ENCODE peak calls at places on chromosomes 13 and 19, in eight cellular contexts. P, D, C, M, I, X, T and U are unnamed samples. For H3K4me1, the result is how much of the 10 kb centered on the place peaks cover.

GRCh38 chr19:7831452-7831851 is 1.4 kb downstream of the EVI5L start:
- DNase-seq in P (no peak), D (peak), C (no peak), M (no peak), I (peak), X (peak), T (peak), U (no peak)

GRCh38 chr13:66657165-66657895 is 572.8 kb downstream of the PCDH9 start:
- DNase-seq in P (peak), D (no peak), C (no peak), M (no peak), I (peak), X (peak), T (no peak), U (peak)

GRCh38 chr13:101291647-101292515 is 124.4 kb downstream of the NALCN start:
- DNase-seq in P (no peak), D (no peak), C (no peak), M (no peak), I (no peak), X (no peak), T (no peak), U (no peak)

GRCh38 chr19:29663861-29664752 is 1.2 kb upstream of the PLEKHF1 start:
- DNase-seq in P (peak), D (no peak), C (no peak), M (no peak), I (peak), X (no peak), T (no peak), U (no peak)

GRCh38 chr19:33064778-33065550 is at the start of gene RHPN2:
- DNase-seq in P (peak), D (peak), C (peak), M (peak), I (peak), X (peak), T (peak), U (peak)

GRCh38 chr13:37495046-37495445 is 103.5 kb downstream of the POSTN start:
- DNase-seq in P (no peak), D (no peak), C (no peak), M (no peak), I (no peak), X (no peak), T (no peak), U (no peak)

GRCh38 chr19:15810335-15810734 is 5.1 kb downstream of the OR10H1 start:
- DNase-seq in P (no peak), D (peak), C (no peak), M (no peak), I (no peak), X (no peak), T (no peak), U (no peak)

GRCh38 chr13:27076411-27076810 is 95.2 kb downstream of the USP12 start:
- DNase-seq in P (no peak), D (no peak), C (no peak), M (no peak), I (no peak), X (peak), T (no peak), U (no peak)

GRCh38 chr13:98509271-98510155 is 67.4 kb downstream of the STK24 start:
- DNase-seq in P (no peak), D (peak), C (no peak), M (peak), I (no peak), X (peak), T (no peak), U (no peak)

GRCh38 chr19:17703823-17704463 is 15.3 kb upstream of the MAP1S start:
- DNase-seq in P (no peak), D (peak), C (peak), M (peak), I (no peak), X (peak), T (no peak), U (peak)

GRCh38 chr19:39009001-39009400 is 23.3 kb downstream of the FBXO27 start:
- DNase-seq in P (no peak), D (no peak), C (no peak), M (no peak), I (no peak), X (no peak), T (no peak), U (no peak)

GRCh38 chr13:76884167-76884566 is 2.0 kb downstream of the KCTD12 start:
- DNase-seq in P (no peak), D (peak), C (peak), M (no peak), I (peak), X (peak), T (no peak), U (peak)

GRCh38 chr19:41696402-41697197 is 8.5 kb upstream of the CEACAM7 start:
- DNase-seq in P (no peak), D (peak), C (no peak), M (no peak), I (no peak), X (no peak), T (no peak), U (no peak)

GRCh38 chr13:96824110-96824509 is 170.2 kb downstream of the OXGR1 start:
- DNase-seq in P (no peak), D (no peak), C (no peak), M (no peak), I (no peak), X (no peak), T (no peak), U (no peak)

GRCh38 chr13:43170497-43170896 is 147.1 kb downstream of the DNAJC15 start:
- DNase-seq in P (no peak), D (no peak), C (no peak), M (no peak), I (no peak), X (no peak), T (no peak), U (no peak)

GRCh38 chr19:43525836-43526771 is 897 bp downstream of the ETHE1 start:
- DNase-seq in P (no peak), D (peak), C (peak), M (peak), I (peak), X (no peak), T (no peak), U (no peak)

GRCh38 chr13:40558656-40559055 is 107.8 kb downstream of the FOXO1 start:
- DNase-seq in P (no peak), D (no peak), C (no peak), M (no peak), I (no peak), X (no peak), T (no peak), U (no peak)

GRCh38 chr19:47598407-47599349 is 10.3 kb upstream of the BICRA start:
- DNase-seq in P (no peak), D (peak), C (no peak), M (no peak), I (no peak), X (peak), T (peak), U (no peak)

GRCh38 chr19:57267294-57267693 is 13.0 kb upstream of the ZNF460 start:
- DNase-seq in P (no peak), D (no peak), C (no peak), M (no peak), I (no peak), X (no peak), T (no peak), U (no peak)

GRCh38 chr19:10535613-10536012 is 8.1 kb upstream of the ATG4D start:
- DNase-seq in P (no peak), D (no peak), C (no peak), M (no peak), I (no peak), X (no peak), T (no peak), U (no peak)

GRCh38 chr13:106376411-106377112 is 158.9 kb downstream of the EFNB2 start:
- DNase-seq in P (no peak), D (no peak), C (no peak), M (no peak), I (no peak), X (peak), T (no peak), U (peak)

GRCh38 chr13:107124730-107125129 is 556.8 kb upstream of the ARGLU1 start:
- DNase-seq in P (no peak), D (no peak), C (no peak), M (no peak), I (no peak), X (no peak), T (no peak), U (no peak)

GRCh38 chr19:45376045-45376724 is 5.8 kb upstream of the ERCC2 start:
- DNase-seq in P (no peak), D (no peak), C (no peak), M (no peak), I (peak), X (peak), T (peak), U (no peak)

GRCh38 chr13:61913183-61913582 is 497.5 kb upstream of the PCDH20 start:
- DNase-seq in P (no peak), D (no peak), C (no peak), M (no peak), I (no peak), X (peak), T (no peak), U (no peak)

GRCh38 chr19:7602935-7603497 is 7.4 kb downstream of the CAMSAP3 start:
- DNase-seq in P (no peak), D (no peak), C (no peak), M (no peak), I (no peak), X (no peak), T (no peak), U (no peak)

GRCh38 chr13:95182570-95183285 is 118.5 kb downstream of the ABCC4 start:
- DNase-seq in P (no peak), D (no peak), C (no peak), M (no peak), I (no peak), X (no peak), T (no peak), U (no peak)

GRCh38 chr13:95185311-95185710 is 115.9 kb downstream of the ABCC4 start:
- DNase-seq in P (no peak), D (no peak), C (no peak), M (no peak), I (no peak), X (no peak), T (no peak), U (no peak)

GRCh38 chr13:95185851-95186250 is 115.4 kb downstream of the ABCC4 start:
- DNase-seq in P (no peak), D (no peak), C (peak), M (no peak), I (no peak), X (no peak), T (no peak), U (no peak)

GRCh38 chr13:95181586-95181985 is 119.7 kb downstream of the ABCC4 start:
- DNase-seq in P (no peak), D (no peak), C (no peak), M (no peak), I (no peak), X (no peak), T (no peak), U (no peak)

GRCh38 chr13:95184317-95184716 is 116.9 kb downstream of the ABCC4 start:
- DNase-seq in P (no peak), D (no peak), C (no peak), M (no peak), I (no peak), X (no peak), T (no peak), U (no peak)
- H3K4me1 ChIP-seq in P (under half), D (under half), C (under half), M (under half), I (under half), X (under half), T (under half), U (under half)

DNA sequence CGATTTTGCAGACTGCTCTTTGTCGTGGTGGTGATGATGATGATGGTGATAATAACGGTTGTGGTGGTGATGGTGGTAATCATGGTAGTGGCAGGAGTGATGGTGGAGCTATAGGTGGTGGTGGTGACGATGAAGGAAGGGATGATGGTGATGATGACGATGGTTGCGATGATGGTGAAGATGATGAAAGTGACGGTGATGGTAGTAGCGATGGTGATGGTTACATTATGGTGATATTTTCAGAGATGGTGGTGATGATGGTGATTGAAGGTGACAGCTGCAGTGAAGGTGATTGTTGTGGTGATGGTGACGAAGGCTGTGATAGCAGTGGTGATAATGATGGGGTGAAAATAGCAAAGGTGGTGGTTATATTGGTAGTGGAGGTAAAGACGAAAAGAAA is 2.1 kb upstream of the ADGRE3 start:
- DNase-seq in P (no peak), D (no peak), C (no peak), M (no peak), I (no peak), X (no peak), T (no peak), U (no peak)
- H3K4me1 ChIP-seq in P (under half), D (under half), C (under half), M (under half), I (under half), X (under half), T (under half), U (under half)

GRCh38 chr19:35907377-35907745 is 734 bp downstream of the TYROBP start:
- DNase-seq in P (no peak), D (no peak), C (no peak), M (no peak), I (peak), X (no peak), T (no peak), U (no peak)
- H3K4me1 ChIP-seq in P (under half), D (under half), C (under half), M (under half), I (under half), X (under half), T (under half), U (under half)

GRCh38 chr19:18730885-18731513 is 47.5 kb downstream of the CRTC1 start:
- DNase-seq in P (no peak), D (no peak), C (no peak), M (no peak), I (no peak), X (no peak), T (no peak), U (no peak)
- H3K4me1 ChIP-seq in P (under half), D (under half), C (under half), M (under half), I (under half), X (under half), T (under half), U (under half)

GRCh38 chr13:51799261-51799660 is 4.7 kb downstream of the DHRS12 start:
- DNase-seq in P (no peak), D (no peak), C (no peak), M (no peak), I (no peak), X (no peak), T (no peak), U (no peak)

GRCh38 chr13:51795419-51795818 is 8.5 kb downstream of the DHRS12 start:
- DNase-seq in P (no peak), D (no peak), C (no peak), M (no peak), I (no peak), X (no peak), T (no peak), U (no peak)

GRCh38 chr13:51793570-51794273 is 10.2 kb downstream of the DHRS12 start:
- DNase-seq in P (no peak), D (no peak), C (no peak), M (no peak), I (no peak), X (peak), T (no peak), U (no peak)

GRCh38 chr13:51797664-51798488 is 6.1 kb downstream of the DHRS12 start:
- DNase-seq in P (no peak), D (no peak), C (peak), M (no peak), I (no peak), X (peak), T (peak), U (peak)

GRCh38 chr13:51794959-51795358 is 9.0 kb downstream of the DHRS12 start:
- DNase-seq in P (no peak), D (no peak), C (no peak), M (no peak), I (no peak), X (no peak), T (no peak), U (no peak)
- H3K4me1 ChIP-seq in P (under half), D (under half), C (under half), M (under half), I (under half), X (under half), T (under half), U (under half)

GRCh38 chr19:13070425-13071140 is 32.1 kb downstream of the LYL1 start:
- DNase-seq in P (no peak), D (no peak), C (no peak), M (no peak), I (no peak), X (no peak), T (no peak), U (no peak)

GRCh38 chr19:13073263-13073662 is 29.4 kb downstream of the LYL1 start:
- DNase-seq in P (no peak), D (no peak), C (no peak), M (no peak), I (no peak), X (no peak), T (no peak), U (no peak)

GRCh38 chr19:13074378-13074777 is 28.3 kb downstream of the LYL1 start:
- DNase-seq in P (no peak), D (no peak), C (no peak), M (no peak), I (no peak), X (no peak), T (no peak), U (no peak)

GRCh38 chr19:13071444-13072205 is 31.0 kb downstream of the LYL1 start:
- DNase-seq in P (no peak), D (no peak), C (no peak), M (no peak), I (no peak), X (no peak), T (no peak), U (no peak)

GRCh38 chr19:13072206-13072898 is 30.3 kb downstream of the LYL1 start:
- DNase-seq in P (no peak), D (no peak), C (no peak), M (no peak), I (no peak), X (no peak), T (no peak), U (no peak)
- H3K4me1 ChIP-seq in P (under half), D (under half), C (under half), M (under half), I (under half), X (under half), T (under half), U (under half)

DNA sequence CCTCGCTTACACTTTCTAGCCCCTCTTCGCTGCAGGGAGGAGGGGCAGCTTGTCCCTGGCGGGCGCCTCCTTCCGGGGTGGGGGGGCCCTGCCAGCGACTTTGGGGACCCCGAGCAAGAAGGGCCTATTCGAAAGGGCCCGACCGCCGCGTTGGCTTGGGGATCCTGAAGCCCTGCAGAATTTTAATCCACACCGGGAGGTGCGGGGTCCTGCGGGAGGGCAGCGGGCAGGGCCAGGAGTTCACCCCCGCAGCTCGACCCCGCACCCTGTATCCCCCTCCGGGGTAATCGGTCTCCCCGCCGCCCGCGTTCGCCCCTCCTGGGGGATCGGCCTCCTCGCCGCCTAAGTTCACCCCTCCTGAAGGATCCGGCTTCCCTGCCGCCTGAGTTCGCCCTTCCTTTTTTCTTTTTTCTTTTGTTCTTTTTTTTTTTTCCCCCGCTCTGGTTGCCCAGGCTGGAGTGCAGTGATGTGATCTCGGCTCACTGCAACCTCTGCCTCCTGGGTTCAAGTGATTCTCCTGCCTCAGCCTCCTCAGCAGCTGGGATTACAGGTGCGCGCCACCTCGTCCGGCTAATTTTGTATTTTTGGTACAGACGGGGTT is 688 bp downstream of the MOB3A start:
- DNase-seq in P (no peak), D (peak), C (peak), M (no peak), I (no peak), X (no peak), T (no peak), U (no peak)
- H3K4me1 ChIP-seq in P (under half), D (under half), C (under half), M (under half), I (under half), X (under half), T (under half), U (under half)

DNA sequence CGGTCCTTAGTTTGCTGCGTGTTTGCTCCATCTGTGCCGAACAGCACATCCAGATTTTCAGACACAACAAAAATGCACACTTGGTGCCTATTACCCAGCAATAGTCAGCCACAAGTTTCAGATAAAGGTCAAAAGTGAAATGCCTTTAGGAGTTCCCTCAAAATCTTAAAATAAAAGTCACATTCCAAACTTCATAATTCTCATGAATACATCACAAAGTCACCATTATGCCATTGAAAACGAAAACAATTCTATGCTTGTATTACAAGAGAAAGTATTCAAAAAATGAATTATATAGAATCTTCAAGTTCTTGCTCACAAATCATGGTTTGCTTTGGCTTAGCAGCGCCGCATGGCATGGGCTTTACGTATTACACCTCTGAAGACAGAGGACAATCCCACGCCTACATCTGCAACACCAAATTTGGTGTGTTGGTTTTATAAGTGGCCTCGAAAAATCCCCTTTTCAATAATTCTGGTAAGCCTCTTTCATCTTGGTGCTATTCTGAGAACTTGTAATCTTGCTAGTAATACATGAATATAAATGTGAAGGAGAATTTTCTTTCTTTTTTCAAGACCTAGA is 26.6 kb downstream of the COL4A1 start:
- DNase-seq in P (no peak), D (no peak), C (no peak), M (no peak), I (no peak), X (no peak), T (no peak), U (no peak)
- H3K4me1 ChIP-seq in P (under half), D (under half), C (under half), M (under half), I (under half), X (under half), T (under half), U (under half)

DNA sequence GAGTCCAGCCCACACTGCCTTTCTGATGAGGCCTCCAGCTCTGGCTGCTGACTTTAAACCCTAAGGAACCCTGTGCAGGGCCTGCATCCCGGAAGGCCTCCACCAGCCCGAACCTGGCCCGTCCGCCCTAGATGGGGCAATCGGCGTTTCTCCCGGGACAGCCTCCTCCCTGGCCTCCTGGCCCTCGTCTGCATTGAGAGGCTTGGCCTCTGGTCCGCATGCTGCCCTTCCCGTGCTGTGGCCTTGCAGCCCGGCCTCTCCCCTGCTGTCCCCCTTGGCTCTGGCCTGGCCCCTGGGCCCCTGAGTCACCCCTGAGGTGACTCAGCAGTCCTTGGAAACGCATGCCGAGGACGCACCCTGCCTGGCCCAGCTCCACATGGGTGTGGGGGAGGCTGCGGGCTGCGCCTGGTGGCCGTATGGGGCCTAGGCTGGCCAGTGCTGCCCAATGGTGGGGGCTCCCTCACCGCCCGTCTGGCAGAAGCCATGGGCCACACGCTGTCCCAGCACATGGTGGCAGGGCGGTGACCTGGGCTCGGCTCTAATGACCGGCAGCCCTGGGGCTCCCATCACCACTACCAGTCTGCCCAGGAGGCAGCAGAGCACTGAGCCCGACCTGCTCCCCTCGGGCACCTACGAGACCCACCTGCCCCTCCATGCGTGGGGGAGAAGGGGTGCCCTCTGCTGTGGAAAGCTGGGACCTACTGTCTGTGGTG is 25.7 kb downstream of the SH3GL1 start:
- DNase-seq in P (no peak), D (peak), C (no peak), M (peak), I (peak), X (peak), T (no peak), U (peak)
- H3K4me1 ChIP-seq in P (under half), D (half or more), C (under half), M (half or more), I (half or more), X (half or more), T (under half), U (under half)